ENCODE peak calls at places on chromosomes 11 and 22, in ten cellular contexts. Y is spleen, H is GM12878, P is esophagus muscularis mucosa, M is sigmoid colon, C is HepG2, F is stomach, N is breast epithelium, L is transverse colon, G is upper lobe of left lung. V is an unnamed sample. For H3K36me3, the result is how much of the 10 kb centered on the place peaks cover.

GRCh38 chr22:20430641-20431519 is 6.7 kb downstream of the SCARF2 start:
- DNase-seq in Y (peak), H (no peak), P (no peak), M (peak), C (no peak), F (peak), N (no peak), L (peak), G (no peak), V (no peak)

GRCh38 chr22:27186643-27187042 is 529.3 kb downstream of the MIAT start:
- DNase-seq in Y (no peak), H (no peak), P (no peak), M (no peak), C (no peak), F (no peak), N (no peak), L (no peak), G (no peak), V (no peak)

GRCh38 chr11:77322506-77322905 is 21.0 kb upstream of the GDPD4 start:
- DNase-seq in Y (no peak), H (no peak), P (peak), M (no peak), C (no peak), F (no peak), N (no peak), L (no peak), G (no peak), V (no peak)

GRCh38 chr11:2686360-2687222 is 13.2 kb downstream of the KCNQ1OT1 start:
- DNase-seq in Y (peak), H (no peak), P (no peak), M (peak), C (no peak), F (no peak), N (peak), L (no peak), G (no peak), V (no peak)

GRCh38 chr22:25482868-25483639 is 81.4 kb upstream of the GRK3 start:
- DNase-seq in Y (no peak), H (no peak), P (no peak), M (no peak), C (no peak), F (peak), N (no peak), L (no peak), G (no peak), V (no peak)

GRCh38 chr22:48687606-48688005 is 1140.1 kb downstream of the BRD1 start:
- DNase-seq in Y (no peak), H (no peak), P (no peak), M (no peak), C (no peak), F (no peak), N (peak), L (no peak), G (no peak), V (no peak)

GRCh38 chr22:26418620-26419019 is 10.4 kb upstream of the ASPHD2 start:
- DNase-seq in Y (no peak), H (no peak), P (no peak), M (no peak), C (no peak), F (no peak), N (no peak), L (no peak), G (no peak), V (no peak)

GRCh38 chr11:58968251-58968711 is 29.0 kb downstream of the GLYATL1 start:
- DNase-seq in Y (no peak), H (no peak), P (no peak), M (no peak), C (no peak), F (peak), N (no peak), L (no peak), G (no peak), V (no peak)

GRCh38 chr11:665062-665706 is 28.1 kb downstream of the DRD4 start:
- DNase-seq in Y (no peak), H (no peak), P (no peak), M (no peak), C (no peak), F (no peak), N (no peak), L (no peak), G (no peak), V (peak)

GRCh38 chr11:100991541-100991940 is 138.1 kb downstream of the PGR start:
- DNase-seq in Y (no peak), H (no peak), P (no peak), M (no peak), C (no peak), F (no peak), N (no peak), L (no peak), G (no peak), V (no peak)

GRCh38 chr11:129814244-129814992 is 1.2 kb upstream of the TMEM45B start:
- DNase-seq in Y (peak), H (no peak), P (no peak), M (no peak), C (no peak), F (no peak), N (no peak), L (no peak), G (no peak), V (no peak)

GRCh38 chr11:2702771-2703486 is 3.1 kb upstream of the KCNQ1OT1 start:
- DNase-seq in Y (peak), H (no peak), P (no peak), M (peak), C (no peak), F (no peak), N (no peak), L (no peak), G (no peak), V (no peak)

GRCh38 chr22:44202261-44202789 is 21.6 kb downstream of the PARVG start:
- DNase-seq in Y (no peak), H (no peak), P (no peak), M (peak), C (no peak), F (no peak), N (no peak), L (no peak), G (no peak), V (peak)

GRCh38 chr11:23502389-23502788 is 642.1 kb upstream of the CCDC179 start:
- DNase-seq in Y (no peak), H (no peak), P (no peak), M (no peak), C (no peak), F (no peak), N (no peak), L (no peak), G (no peak), V (no peak)

GRCh38 chr11:17476317-17477083 is at the start of gene ABCC8:
- DNase-seq in Y (no peak), H (no peak), P (no peak), M (no peak), C (no peak), F (peak), N (no peak), L (no peak), G (no peak), V (no peak)

GRCh38 chr22:37281195-37281594 is 1.1 kb upstream of the CYTH4 start:
- DNase-seq in Y (no peak), H (no peak), P (no peak), M (no peak), C (no peak), F (no peak), N (no peak), L (no peak), G (no peak), V (no peak)

GRCh38 chr11:104161751-104162450 is 2.0 kb downstream of the PDGFD start:
- DNase-seq in Y (no peak), H (no peak), P (no peak), M (no peak), C (no peak), F (no peak), N (no peak), L (no peak), G (no peak), V (no peak)

GRCh38 chr11:27445625-27446024 is 27.0 kb downstream of the LGR4 start:
- DNase-seq in Y (no peak), H (no peak), P (no peak), M (no peak), C (no peak), F (no peak), N (no peak), L (no peak), G (no peak), V (no peak)

GRCh38 chr22:45462034-45462655 is 40.5 kb upstream of the FBLN1 start:
- DNase-seq in Y (no peak), H (no peak), P (no peak), M (no peak), C (peak), F (no peak), N (no peak), L (no peak), G (no peak), V (no peak)

GRCh38 chr11:101061606-101062005 is 68.0 kb downstream of the PGR start:
- DNase-seq in Y (no peak), H (no peak), P (no peak), M (no peak), C (no peak), F (no peak), N (no peak), L (no peak), G (no peak), V (no peak)

GRCh38 chr11:123587559-123587958 is 66.9 kb downstream of the SCN3B start:
- DNase-seq in Y (no peak), H (no peak), P (no peak), M (no peak), C (no peak), F (peak), N (no peak), L (peak), G (no peak), V (no peak)

GRCh38 chr11:8757047-8757446 is 74.5 kb downstream of the RPL27A start:
- DNase-seq in Y (no peak), H (no peak), P (no peak), M (peak), C (peak), F (no peak), N (no peak), L (no peak), G (no peak), V (no peak)

GRCh38 chr22:49801391-49802060 is 26.1 kb downstream of the BRD1 start:
- DNase-seq in Y (no peak), H (no peak), P (no peak), M (no peak), C (no peak), F (no peak), N (no peak), L (no peak), G (no peak), V (no peak)

GRCh38 chr22:49803667-49804375 is 23.9 kb downstream of the BRD1 start:
- DNase-seq in Y (no peak), H (no peak), P (no peak), M (no peak), C (no peak), F (no peak), N (no peak), L (no peak), G (no peak), V (no peak)

GRCh38 chr22:49799431-49800075 is 28.1 kb downstream of the BRD1 start:
- DNase-seq in Y (no peak), H (no peak), P (no peak), M (no peak), C (no peak), F (no peak), N (no peak), L (no peak), G (no peak), V (no peak)

GRCh38 chr22:49800408-49801238 is 27.1 kb downstream of the BRD1 start:
- DNase-seq in Y (no peak), H (no peak), P (no peak), M (no peak), C (no peak), F (no peak), N (no peak), L (no peak), G (no peak), V (no peak)

GRCh38 chr22:49803134-49803533 is 24.5 kb downstream of the BRD1 start:
- DNase-seq in Y (no peak), H (no peak), P (no peak), M (no peak), C (no peak), F (no peak), N (no peak), L (no peak), G (no peak), V (no peak)
- H3K36me3 ChIP-seq in Y (half or more), H (under half), P (half or more), M (under half), C (half or more), F (half or more), N (under half), L (under half), G (under half), V (under half)

DNA sequence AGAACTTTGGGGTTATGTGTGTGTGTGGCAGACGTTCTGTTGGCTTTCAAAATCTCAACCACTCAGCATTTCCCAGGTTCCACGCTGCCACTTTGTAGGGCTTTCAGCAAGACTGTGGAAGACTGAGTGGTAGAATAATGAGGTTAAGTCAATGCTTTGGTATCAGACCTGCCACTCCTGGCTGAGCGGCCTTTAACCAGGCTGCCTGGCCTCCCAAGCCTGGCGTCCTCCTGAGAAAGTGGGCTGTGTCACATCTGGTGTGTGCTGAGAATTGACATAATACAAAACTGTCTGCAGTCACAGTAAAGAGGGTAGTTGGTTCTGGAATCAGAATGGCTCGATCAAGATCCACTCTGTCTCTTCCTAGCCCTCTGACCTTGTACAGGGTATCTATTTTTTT is 126.5 kb downstream of the DBX1 start:
- DNase-seq in Y (no peak), H (no peak), P (no peak), M (no peak), C (no peak), F (no peak), N (no peak), L (no peak), G (no peak), V (no peak)
- TF ChIP-seq POLR2AphosphoS5 in Y (no peak), H (no peak), P (no peak), M (no peak), C (no peak), F (no peak), N (no peak), L (no peak), G (no peak), V (no peak)

GRCh38 chr11:36488096-36488495 is 22.0 kb downstream of the TRAF6 start:
- DNase-seq in Y (no peak), H (no peak), P (no peak), M (no peak), C (no peak), F (no peak), N (no peak), L (no peak), G (no peak), V (no peak)
- H3K36me3 ChIP-seq in Y (half or more), H (under half), P (half or more), M (under half), C (under half), F (half or more), N (under half), L (under half), G (under half), V (half or more)

GRCh38 chr11:3796796-3797328 is 492 bp downstream of the NUP98 start:
- DNase-seq in Y (no peak), H (no peak), P (no peak), M (no peak), C (peak), F (no peak), N (peak), L (no peak), G (no peak), V (no peak)
- TF ChIP-seq POLR2AphosphoS5 in Y (no peak), H (no peak), P (no peak), M (no peak), C (no peak), F (no peak), N (no peak), L (no peak), G (no peak), V (no peak)

GRCh38 chr11:134250675-134251074 is 2.5 kb downstream of the THYN1 start:
- DNase-seq in Y (no peak), H (no peak), P (no peak), M (no peak), C (no peak), F (no peak), N (no peak), L (no peak), G (no peak), V (no peak)
- H3K36me3 ChIP-seq in Y (half or more), H (under half), P (half or more), M (under half), C (under half), F (half or more), N (under half), L (under half), G (under half), V (under half)

DNA sequence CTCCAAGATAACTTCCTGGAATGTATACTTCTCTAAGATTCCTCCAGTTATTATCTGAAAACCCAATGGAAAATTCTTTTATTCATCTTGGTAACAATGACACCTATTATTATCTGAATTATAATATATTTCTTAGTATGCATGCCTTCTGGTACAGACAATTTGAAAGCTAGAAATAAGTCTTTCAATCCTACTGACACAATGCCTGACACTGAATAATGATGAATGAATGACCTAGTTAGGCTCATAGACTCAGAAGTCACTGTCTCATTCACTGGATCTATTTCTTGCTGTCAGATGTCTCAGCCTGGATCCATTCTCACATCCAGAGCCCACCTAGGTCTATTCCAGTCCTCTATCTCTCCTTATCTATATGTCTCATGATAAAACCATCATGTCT is 1126.7 kb upstream of the CCDC90B start:
- DNase-seq in Y (no peak), H (no peak), P (no peak), M (no peak), C (no peak), F (no peak), N (no peak), L (no peak), G (no peak), V (no peak)
- TF ChIP-seq POLR2AphosphoS5 in Y (no peak), H (no peak), P (no peak), M (no peak), C (no peak), F (no peak), N (no peak), L (no peak), G (no peak), V (no peak)

DNA sequence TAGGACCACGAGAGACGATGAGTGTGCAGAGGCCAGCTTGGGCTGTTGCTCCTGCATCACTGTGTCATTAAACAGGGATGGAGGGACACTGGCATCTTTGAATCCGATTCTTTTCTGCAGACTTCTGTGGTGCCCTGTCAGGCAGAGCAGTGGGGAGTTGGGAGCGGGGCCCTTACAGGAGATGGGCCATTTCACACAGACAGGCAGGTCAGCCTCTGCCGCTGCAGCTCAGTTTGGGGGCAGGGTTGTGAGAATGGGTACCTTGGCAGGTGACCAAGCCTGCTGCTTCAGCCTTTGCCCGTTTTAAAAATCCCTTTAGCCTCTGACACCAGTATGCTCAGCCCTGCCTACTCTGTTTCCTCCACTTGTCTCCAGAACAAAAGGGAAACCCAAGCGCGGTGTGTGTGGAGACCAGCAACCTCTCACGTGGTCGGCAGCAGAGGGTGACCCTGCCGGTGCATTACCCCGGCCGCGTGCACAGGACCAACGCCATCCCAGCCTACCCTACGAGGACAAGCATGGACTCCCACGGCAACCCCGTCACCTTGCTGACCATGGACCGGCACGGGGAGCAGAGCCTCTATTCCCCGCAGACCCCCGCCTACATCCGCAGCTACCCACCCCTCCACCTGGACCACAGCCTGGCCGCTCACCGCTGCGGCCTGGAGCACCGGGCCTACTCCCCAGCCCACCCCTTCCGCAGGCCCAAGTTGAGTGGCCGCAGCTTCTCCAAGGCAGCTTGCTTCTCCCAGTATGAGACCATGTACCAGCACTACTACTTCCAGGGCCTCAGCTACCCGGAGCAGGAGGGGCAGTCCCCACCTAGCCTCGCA is 12.6 kb downstream of the C22orf31 start:
- DNase-seq in Y (no peak), H (no peak), P (no peak), M (no peak), C (no peak), F (no peak), N (no peak), L (no peak), G (no peak), V (no peak)
- H3K36me3 ChIP-seq in Y (half or more), H (under half), P (half or more), M (under half), C (half or more), F (half or more), N (under half), L (under half), G (under half), V (under half)

GRCh38 chr11:88555018-88555828 is 217.7 kb upstream of the CTSC start:
- DNase-seq in Y (no peak), H (no peak), P (no peak), M (no peak), C (no peak), F (no peak), N (no peak), L (no peak), G (no peak), V (no peak)
- TF ChIP-seq POLR2AphosphoS5 in Y (no peak), H (no peak), P (no peak), M (no peak), C (no peak), F (no peak), N (no peak), L (no peak), G (no peak), V (no peak)

GRCh38 chr22:23115825-23116494 is 25.8 kb downstream of the RSPH14 start:
- DNase-seq in Y (no peak), H (no peak), P (no peak), M (no peak), C (no peak), F (no peak), N (no peak), L (no peak), G (no peak), V (no peak)
- H3K36me3 ChIP-seq in Y (under half), H (under half), P (under half), M (under half), C (under half), F (under half), N (under half), L (under half), G (under half), V (under half)

V was measured in SK-N-MC.